ENCODE peak calls at places on chromosomes 16 and 17, in four cellular contexts. V is foreskin fibroblast, F is ovary, N is WERI-Rb-1. S is an unnamed sample.

GRCh38 chr16:48499822-48500440 is 110.0 kb downstream of the N4BP1 start:
- DNase-seq in V (peak), N (no peak), F (peak), S (peak)

GRCh38 chr17:65332375-65332774 is 195.2 kb downstream of the RGS9 start:
- DNase-seq in V (peak), N (no peak), F (no peak), S (peak)

GRCh38 chr17:47212458-47212857 is 3.3 kb downstream of the MYL4 start:
- DNase-seq in F (no peak), N (no peak), V (no peak), S (no peak)

GRCh38 chr17:72336804-72337070 is 215.9 kb downstream of the SOX9 start:
- DNase-seq in V (no peak), F (no peak), N (no peak), S (no peak)

GRCh38 chr17:30517786-30518185 is 40.6 kb downstream of the GOSR1 start:
- DNase-seq in V (no peak), F (no peak), N (no peak), S (peak)

GRCh38 chr16:66774981-66775380 is 23.6 kb upstream of the DYNC1LI2 start:
- DNase-seq in V (no peak), F (no peak), N (no peak), S (peak)

GRCh38 chr17:77451894-77452852 is 311.4 kb downstream of the SEC14L1 start:
- DNase-seq in N (peak), V (peak), F (peak), S (peak)

GRCh38 chr16:83336630-83337029 is 471.1 kb upstream of the HSBP1 start:
- DNase-seq in V (peak), F (no peak), N (no peak), S (peak)

GRCh38 chr17:76452102-76452645 is 778 bp downstream of the UBE2O start:
- DNase-seq in F (no peak), V (no peak), N (no peak), S (no peak)

GRCh38 chr16:6777624-6778023 is 555.0 kb upstream of the RBFOX1 start:
- DNase-seq in V (no peak), N (no peak), F (no peak), S (no peak)

GRCh38 chr16:56281256-56281805 is 90.0 kb downstream of the GNAO1 start:
- DNase-seq in F (no peak), V (no peak), N (no peak), S (no peak)

GRCh38 chr17:78805301-78805700 is 23.2 kb upstream of the CYTH1 start:
- DNase-seq in V (no peak), N (no peak), F (no peak), S (no peak)

GRCh38 chr16:66954097-66954659 is 6.9 kb upstream of the CES3 start:
- DNase-seq in V (peak), F (peak), N (peak), S (peak)

GRCh38 chr17:59914274-59914854 is 21.4 kb downstream of the RPS6KB1 start:
- DNase-seq in F (no peak), N (no peak), V (no peak), S (peak)

GRCh38 chr16:21603920-21604319 is 4.5 kb downstream of the METTL9 start:
- DNase-seq in N (peak), F (no peak), V (no peak), S (no peak)

GRCh38 chr17:81705518-81706231 is 2.5 kb downstream of the MRPL12 start:
- DNase-seq in V (no peak), N (no peak), F (peak), S (no peak)

GRCh38 chr17:81708739-81709185 is 3.3 kb upstream of the SLC25A10 start:
- DNase-seq in N (no peak), V (no peak), F (peak), S (no peak)

GRCh38 chr17:81707725-81708646 is 4.1 kb upstream of the SLC25A10 start:
- DNase-seq in V (no peak), N (no peak), F (peak), S (no peak)

GRCh38 chr17:81706232-81706611 is 3.1 kb downstream of the MRPL12 start:
- DNase-seq in V (no peak), N (no peak), F (peak), S (no peak)

GRCh38 chr17:81706757-81707624 is 3.8 kb downstream of the MRPL12 start:
- DNase-seq in V (no peak), F (peak), N (no peak), S (no peak)
- TF ChIP-seq CTCF in V (no peak), F (no peak), N (peak), S (no peak)

GRCh38 chr16:88804173-88804551 is 573 bp downstream of the CDT1 start:
- DNase-seq in N (no peak), F (peak), V (no peak), S (no peak)
- H3K4me3 ChIP-seq in N (peak), F (no peak), V (peak), S (peak)

DNA sequence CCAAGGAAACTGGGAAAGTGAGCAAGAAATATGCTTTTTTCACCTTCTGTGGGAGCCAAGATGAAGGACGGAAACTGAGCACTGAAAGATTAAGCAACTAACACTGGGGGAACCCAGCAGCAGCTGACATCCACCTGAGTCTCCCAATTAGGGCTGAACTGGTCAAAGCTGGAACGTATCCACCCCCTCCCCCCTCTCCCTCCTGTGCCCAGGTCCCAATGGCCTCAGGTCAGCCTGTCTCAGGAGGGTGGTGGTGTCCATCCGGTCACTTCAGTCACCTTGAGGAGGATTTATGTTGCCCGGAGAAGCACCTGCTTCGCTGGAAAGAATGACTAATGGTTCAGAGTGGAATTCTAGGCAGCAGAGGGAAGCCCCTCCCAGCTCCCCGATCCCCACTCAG is 10.0 kb downstream of the PEMT start:
- DNase-seq in F (no peak), V (no peak), N (peak), S (no peak)
- TF ChIP-seq CTCF in F (no peak), V (no peak), N (no peak), S (no peak)

DNA sequence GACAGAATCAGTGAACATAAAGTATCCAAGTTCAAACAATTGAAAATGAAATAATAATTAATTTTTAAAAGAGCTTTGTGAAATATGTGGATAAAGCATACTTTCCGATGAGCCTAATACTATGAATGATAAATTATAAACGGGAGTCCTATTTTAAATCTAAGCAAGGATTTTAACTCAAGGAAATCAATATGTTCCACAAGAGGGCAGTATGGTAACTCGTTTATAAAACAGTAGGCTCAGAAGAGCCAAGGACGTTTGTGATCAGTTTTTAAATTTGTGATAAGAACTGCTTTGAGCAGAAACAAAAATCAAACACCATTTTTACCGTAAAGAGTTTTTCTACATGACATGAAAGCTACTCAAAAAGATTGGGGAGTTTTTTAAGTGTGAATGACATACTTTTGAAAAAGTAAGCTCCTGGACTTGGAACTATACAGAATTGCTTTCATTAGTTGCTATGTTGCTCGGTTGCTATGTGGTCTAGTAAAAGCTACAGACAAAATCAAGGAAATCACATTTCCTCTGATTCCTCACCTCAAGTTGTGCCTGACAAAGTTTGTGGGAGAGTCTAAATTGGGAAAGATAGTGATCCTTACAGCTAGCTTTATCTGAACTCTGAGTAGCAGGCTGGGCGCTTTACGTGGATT is 11.8 kb upstream of the TEKT1 start:
- DNase-seq in V (peak), F (no peak), N (no peak), S (peak)
- H3K4me3 ChIP-seq in V (no peak), F (no peak), N (no peak), S (no peak)